ENCODE peak calls at places on chromosomes 6 and 20, in ten cellular contexts. One of them, this sample, is unnamed.
A peak's percentile ranks its signal among the peaks of the same experiment; 100 is the strongest.

GRCh38 chr6:56890066-56890465 is 64.8 kb upstream of the BEND6 start:
- DNase-seq in stimulated activated CD4-positive, alpha-beta T cell treated with anti-CD3 and anti-CD28 coated beads, Interleukin-4, amount 100 ng/mL, for 4 hours: no peak
- DNase-seq in fibroblast of villous mesenchyme: peak; percentile 19
- DNase-seq in Kasumi-1: no peak
- DNase-seq in activated CD4-positive, alpha-beta T cell treated with anti-CD3 and anti-CD28 coated beads for 4 hours: no peak
- DNase-seq in GM04504: no peak
- DNase-seq in activated T-cell treated with anti-CD3 and anti-CD28 coated beads for 24 hours: no peak
- DNase-seq in glutamatergic neuron: no peak
- DNase-seq in transverse colon: no peak
- DNase-seq in fibroblast of pulmonary artery: peak; percentile 44
- DNase-seq in this sample: no peak

GRCh38 chr6:132763269-132763668 is 5.6 kb upstream of the VNN2 start:
- DNase-seq in activated T-cell treated with anti-CD3 and anti-CD28 coated beads for 24 hours: peak; percentile 24
- DNase-seq in Kasumi-1: peak; percentile 16
- DNase-seq in stimulated activated CD4-positive, alpha-beta T cell treated with anti-CD3 and anti-CD28 coated beads, Interleukin-4, amount 100 ng/mL, for 4 hours: peak; percentile 43
- DNase-seq in activated CD4-positive, alpha-beta T cell treated with anti-CD3 and anti-CD28 coated beads for 4 hours: peak; percentile 12
- DNase-seq in GM04504: no peak
- DNase-seq in fibroblast of pulmonary artery: no peak
- DNase-seq in transverse colon: peak; percentile 29
- DNase-seq in fibroblast of villous mesenchyme: no peak
- DNase-seq in glutamatergic neuron: no peak
- DNase-seq in this sample: peak; percentile 25

GRCh38 chr20:38735172-38735571 is 10.9 kb downstream of the SLC32A1 start:
- DNase-seq in stimulated activated CD4-positive, alpha-beta T cell treated with anti-CD3 and anti-CD28 coated beads, Interleukin-4, amount 100 ng/mL, for 4 hours: no peak
- DNase-seq in activated T-cell treated with anti-CD3 and anti-CD28 coated beads for 24 hours: no peak
- DNase-seq in glutamatergic neuron: no peak
- DNase-seq in fibroblast of villous mesenchyme: no peak
- DNase-seq in fibroblast of pulmonary artery: no peak
- DNase-seq in transverse colon: no peak
- DNase-seq in GM04504: no peak
- DNase-seq in activated CD4-positive, alpha-beta T cell treated with anti-CD3 and anti-CD28 coated beads for 4 hours: no peak
- DNase-seq in Kasumi-1: no peak
- DNase-seq in this sample: no peak

GRCh38 chr6:119587537-119587936 is 238.0 kb upstream of the MAN1A1 start:
- DNase-seq in GM04504: no peak
- DNase-seq in fibroblast of pulmonary artery: no peak
- DNase-seq in glutamatergic neuron: no peak
- DNase-seq in activated T-cell treated with anti-CD3 and anti-CD28 coated beads for 24 hours: no peak
- DNase-seq in Kasumi-1: no peak
- DNase-seq in activated CD4-positive, alpha-beta T cell treated with anti-CD3 and anti-CD28 coated beads for 4 hours: no peak
- DNase-seq in transverse colon: no peak
- DNase-seq in fibroblast of villous mesenchyme: no peak
- DNase-seq in stimulated activated CD4-positive, alpha-beta T cell treated with anti-CD3 and anti-CD28 coated beads, Interleukin-4, amount 100 ng/mL, for 4 hours: no peak
- DNase-seq in this sample: no peak

GRCh38 chr6:141580988-141581387 is 551.7 kb upstream of the GJE1 start:
- DNase-seq in activated CD4-positive, alpha-beta T cell treated with anti-CD3 and anti-CD28 coated beads for 4 hours: no peak
- DNase-seq in glutamatergic neuron: no peak
- DNase-seq in activated T-cell treated with anti-CD3 and anti-CD28 coated beads for 24 hours: no peak
- DNase-seq in fibroblast of pulmonary artery: peak; percentile 45
- DNase-seq in fibroblast of villous mesenchyme: no peak
- DNase-seq in transverse colon: no peak
- DNase-seq in Kasumi-1: no peak
- DNase-seq in stimulated activated CD4-positive, alpha-beta T cell treated with anti-CD3 and anti-CD28 coated beads, Interleukin-4, amount 100 ng/mL, for 4 hours: no peak
- DNase-seq in GM04504: peak; percentile 49
- DNase-seq in this sample: no peak

GRCh38 chr20:57193094-57193493 is 73.3 kb downstream of the BMP7 start:
- DNase-seq in activated CD4-positive, alpha-beta T cell treated with anti-CD3 and anti-CD28 coated beads for 4 hours: no peak
- DNase-seq in stimulated activated CD4-positive, alpha-beta T cell treated with anti-CD3 and anti-CD28 coated beads, Interleukin-4, amount 100 ng/mL, for 4 hours: no peak
- DNase-seq in glutamatergic neuron: no peak
- DNase-seq in fibroblast of pulmonary artery: no peak
- DNase-seq in transverse colon: no peak
- DNase-seq in fibroblast of villous mesenchyme: no peak
- DNase-seq in activated T-cell treated with anti-CD3 and anti-CD28 coated beads for 24 hours: no peak
- DNase-seq in GM04504: no peak
- DNase-seq in Kasumi-1: no peak
- DNase-seq in this sample: no peak

GRCh38 chr20:15045246-15045645 is 707.8 kb upstream of the FLRT3 start:
- DNase-seq in GM04504: peak; percentile 36
- DNase-seq in Kasumi-1: no peak
- DNase-seq in glutamatergic neuron: no peak
- DNase-seq in transverse colon: no peak
- DNase-seq in activated CD4-positive, alpha-beta T cell treated with anti-CD3 and anti-CD28 coated beads for 4 hours: no peak
- DNase-seq in stimulated activated CD4-positive, alpha-beta T cell treated with anti-CD3 and anti-CD28 coated beads, Interleukin-4, amount 100 ng/mL, for 4 hours: no peak
- DNase-seq in activated T-cell treated with anti-CD3 and anti-CD28 coated beads for 24 hours: no peak
- DNase-seq in fibroblast of pulmonary artery: peak; percentile 78
- DNase-seq in fibroblast of villous mesenchyme: peak; percentile 22
- DNase-seq in this sample: no peak

GRCh38 chr6:10771371-10771894 is 23.8 kb downstream of the TMEM14B start:
- DNase-seq in stimulated activated CD4-positive, alpha-beta T cell treated with anti-CD3 and anti-CD28 coated beads, Interleukin-4, amount 100 ng/mL, for 4 hours: no peak
- DNase-seq in glutamatergic neuron: no peak
- DNase-seq in activated T-cell treated with anti-CD3 and anti-CD28 coated beads for 24 hours: no peak
- DNase-seq in GM04504: no peak
- DNase-seq in fibroblast of villous mesenchyme: no peak
- DNase-seq in activated CD4-positive, alpha-beta T cell treated with anti-CD3 and anti-CD28 coated beads for 4 hours: no peak
- DNase-seq in fibroblast of pulmonary artery: no peak
- DNase-seq in Kasumi-1: no peak
- DNase-seq in transverse colon: no peak
- DNase-seq in this sample: no peak

GRCh38 chr6:33807606-33808005 is 3.8 kb upstream of the MLN start:
- DNase-seq in Kasumi-1: no peak
- DNase-seq in fibroblast of pulmonary artery: no peak
- DNase-seq in GM04504: no peak
- DNase-seq in glutamatergic neuron: no peak
- DNase-seq in activated CD4-positive, alpha-beta T cell treated with anti-CD3 and anti-CD28 coated beads for 4 hours: no peak
- DNase-seq in stimulated activated CD4-positive, alpha-beta T cell treated with anti-CD3 and anti-CD28 coated beads, Interleukin-4, amount 100 ng/mL, for 4 hours: no peak
- DNase-seq in transverse colon: no peak
- DNase-seq in fibroblast of villous mesenchyme: no peak
- DNase-seq in activated T-cell treated with anti-CD3 and anti-CD28 coated beads for 24 hours: no peak
- DNase-seq in this sample: no peak

GRCh38 chr6:38776515-38776914 is 61.4 kb downstream of the DNAH8 start:
- DNase-seq in glutamatergic neuron: no peak
- DNase-seq in fibroblast of villous mesenchyme: peak; percentile 18
- DNase-seq in transverse colon: no peak
- DNase-seq in activated CD4-positive, alpha-beta T cell treated with anti-CD3 and anti-CD28 coated beads for 4 hours: no peak
- DNase-seq in fibroblast of pulmonary artery: no peak
- DNase-seq in stimulated activated CD4-positive, alpha-beta T cell treated with anti-CD3 and anti-CD28 coated beads, Interleukin-4, amount 100 ng/mL, for 4 hours: no peak
- DNase-seq in Kasumi-1: no peak
- DNase-seq in GM04504: no peak
- DNase-seq in activated T-cell treated with anti-CD3 and anti-CD28 coated beads for 24 hours: no peak
- DNase-seq in this sample: no peak

GRCh38 chr6:170076466-170077165 is 214.3 kb downstream of the DLL1 start:
- DNase-seq in glutamatergic neuron: no peak
- DNase-seq in activated T-cell treated with anti-CD3 and anti-CD28 coated beads for 24 hours: no peak
- DNase-seq in stimulated activated CD4-positive, alpha-beta T cell treated with anti-CD3 and anti-CD28 coated beads, Interleukin-4, amount 100 ng/mL, for 4 hours: no peak
- DNase-seq in transverse colon: peak; percentile 3
- DNase-seq in fibroblast of villous mesenchyme: no peak
- DNase-seq in fibroblast of pulmonary artery: no peak
- DNase-seq in activated CD4-positive, alpha-beta T cell treated with anti-CD3 and anti-CD28 coated beads for 4 hours: no peak
- DNase-seq in GM04504: no peak
- DNase-seq in Kasumi-1: no peak
- DNase-seq in this sample: no peak

GRCh38 chr6:115891111-115891669 is 169.5 kb downstream of the FRK start:
- DNase-seq in activated CD4-positive, alpha-beta T cell treated with anti-CD3 and anti-CD28 coated beads for 4 hours: no peak
- DNase-seq in fibroblast of pulmonary artery: peak; percentile 4
- DNase-seq in glutamatergic neuron: no peak
- DNase-seq in transverse colon: no peak
- DNase-seq in Kasumi-1: no peak
- DNase-seq in stimulated activated CD4-positive, alpha-beta T cell treated with anti-CD3 and anti-CD28 coated beads, Interleukin-4, amount 100 ng/mL, for 4 hours: no peak
- DNase-seq in fibroblast of villous mesenchyme: no peak
- DNase-seq in GM04504: peak; percentile 16
- DNase-seq in activated T-cell treated with anti-CD3 and anti-CD28 coated beads for 24 hours: peak; percentile 3
- DNase-seq in this sample: no peak

GRCh38 chr6:156992396-156992795 is 215.2 kb downstream of the ARID1B start:
- DNase-seq in fibroblast of villous mesenchyme: no peak
- DNase-seq in Kasumi-1: no peak
- DNase-seq in GM04504: no peak
- DNase-seq in transverse colon: no peak
- DNase-seq in activated CD4-positive, alpha-beta T cell treated with anti-CD3 and anti-CD28 coated beads for 4 hours: no peak
- DNase-seq in stimulated activated CD4-positive, alpha-beta T cell treated with anti-CD3 and anti-CD28 coated beads, Interleukin-4, amount 100 ng/mL, for 4 hours: no peak
- DNase-seq in fibroblast of pulmonary artery: no peak
- DNase-seq in activated T-cell treated with anti-CD3 and anti-CD28 coated beads for 24 hours: no peak
- DNase-seq in glutamatergic neuron: peak; percentile 36
- DNase-seq in this sample: peak; percentile 30

GRCh38 chr6:38634518-38634917 is 5.2 kb downstream of the BTBD9 start:
- DNase-seq in activated CD4-positive, alpha-beta T cell treated with anti-CD3 and anti-CD28 coated beads for 4 hours: no peak
- DNase-seq in fibroblast of pulmonary artery: no peak
- DNase-seq in fibroblast of villous mesenchyme: no peak
- DNase-seq in activated T-cell treated with anti-CD3 and anti-CD28 coated beads for 24 hours: no peak
- DNase-seq in glutamatergic neuron: no peak
- DNase-seq in GM04504: no peak
- DNase-seq in transverse colon: no peak
- DNase-seq in Kasumi-1: no peak
- DNase-seq in stimulated activated CD4-positive, alpha-beta T cell treated with anti-CD3 and anti-CD28 coated beads, Interleukin-4, amount 100 ng/mL, for 4 hours: no peak
- DNase-seq in this sample: no peak

GRCh38 chr6:121890307-121890910 is 455.0 kb downstream of the GJA1 start:
- DNase-seq in stimulated activated CD4-positive, alpha-beta T cell treated with anti-CD3 and anti-CD28 coated beads, Interleukin-4, amount 100 ng/mL, for 4 hours: no peak
- DNase-seq in fibroblast of pulmonary artery: no peak
- DNase-seq in activated CD4-positive, alpha-beta T cell treated with anti-CD3 and anti-CD28 coated beads for 4 hours: no peak
- DNase-seq in Kasumi-1: peak; percentile 36
- DNase-seq in glutamatergic neuron: no peak
- DNase-seq in transverse colon: no peak
- DNase-seq in activated T-cell treated with anti-CD3 and anti-CD28 coated beads for 24 hours: no peak
- DNase-seq in GM04504: no peak
- DNase-seq in fibroblast of villous mesenchyme: peak; percentile 25
- DNase-seq in this sample: no peak

GRCh38 chr6:52337633-52338290 is 24.2 kb upstream of the PAQR8 start:
- DNase-seq in fibroblast of villous mesenchyme: no peak
- DNase-seq in GM04504: no peak
- DNase-seq in activated T-cell treated with anti-CD3 and anti-CD28 coated beads for 24 hours: no peak
- DNase-seq in Kasumi-1: no peak
- DNase-seq in transverse colon: no peak
- DNase-seq in stimulated activated CD4-positive, alpha-beta T cell treated with anti-CD3 and anti-CD28 coated beads, Interleukin-4, amount 100 ng/mL, for 4 hours: no peak
- DNase-seq in fibroblast of pulmonary artery: no peak
- DNase-seq in activated CD4-positive, alpha-beta T cell treated with anti-CD3 and anti-CD28 coated beads for 4 hours: no peak
- DNase-seq in glutamatergic neuron: no peak
- DNase-seq in this sample: no peak

GRCh38 chr6:110207652-110208051 is 27.4 kb downstream of the CDC40 start:
- DNase-seq in glutamatergic neuron: no peak
- DNase-seq in GM04504: no peak
- DNase-seq in activated T-cell treated with anti-CD3 and anti-CD28 coated beads for 24 hours: no peak
- DNase-seq in stimulated activated CD4-positive, alpha-beta T cell treated with anti-CD3 and anti-CD28 coated beads, Interleukin-4, amount 100 ng/mL, for 4 hours: no peak
- DNase-seq in transverse colon: no peak
- DNase-seq in activated CD4-positive, alpha-beta T cell treated with anti-CD3 and anti-CD28 coated beads for 4 hours: no peak
- DNase-seq in fibroblast of villous mesenchyme: no peak
- DNase-seq in Kasumi-1: no peak
- DNase-seq in fibroblast of pulmonary artery: no peak
- DNase-seq in this sample: no peak

GRCh38 chr6:95978230-95978629 is 37.5 kb upstream of the FUT9 start:
- DNase-seq in glutamatergic neuron: no peak
- DNase-seq in transverse colon: no peak
- DNase-seq in fibroblast of villous mesenchyme: no peak
- DNase-seq in stimulated activated CD4-positive, alpha-beta T cell treated with anti-CD3 and anti-CD28 coated beads, Interleukin-4, amount 100 ng/mL, for 4 hours: no peak
- DNase-seq in activated T-cell treated with anti-CD3 and anti-CD28 coated beads for 24 hours: no peak
- DNase-seq in activated CD4-positive, alpha-beta T cell treated with anti-CD3 and anti-CD28 coated beads for 4 hours: no peak
- DNase-seq in fibroblast of pulmonary artery: no peak
- DNase-seq in GM04504: no peak
- DNase-seq in Kasumi-1: no peak
- DNase-seq in this sample: no peak

GRCh38 chr6:133184798-133185380 is 56.3 kb upstream of the EYA4 start:
- DNase-seq in transverse colon: no peak
- DNase-seq in glutamatergic neuron: no peak
- DNase-seq in stimulated activated CD4-positive, alpha-beta T cell treated with anti-CD3 and anti-CD28 coated beads, Interleukin-4, amount 100 ng/mL, for 4 hours: no peak
- DNase-seq in fibroblast of pulmonary artery: peak; percentile 60
- DNase-seq in fibroblast of villous mesenchyme: peak; percentile 47
- DNase-seq in activated CD4-positive, alpha-beta T cell treated with anti-CD3 and anti-CD28 coated beads for 4 hours: no peak
- DNase-seq in GM04504: peak; percentile 2
- DNase-seq in Kasumi-1: peak; percentile 21
- DNase-seq in activated T-cell treated with anti-CD3 and anti-CD28 coated beads for 24 hours: no peak
- DNase-seq in this sample: no peak

GRCh38 chr6:8803181-8803760 is 367.9 kb upstream of the SLC35B3 start:
- DNase-seq in fibroblast of pulmonary artery: no peak
- DNase-seq in glutamatergic neuron: no peak
- DNase-seq in activated T-cell treated with anti-CD3 and anti-CD28 coated beads for 24 hours: no peak
- DNase-seq in stimulated activated CD4-positive, alpha-beta T cell treated with anti-CD3 and anti-CD28 coated beads, Interleukin-4, amount 100 ng/mL, for 4 hours: no peak
- DNase-seq in Kasumi-1: no peak
- DNase-seq in transverse colon: no peak
- DNase-seq in GM04504: no peak
- DNase-seq in fibroblast of villous mesenchyme: no peak
- DNase-seq in activated CD4-positive, alpha-beta T cell treated with anti-CD3 and anti-CD28 coated beads for 4 hours: no peak
- DNase-seq in this sample: no peak

GRCh38 chr20:11906626-11907480 is 10.8 kb upstream of the BTBD3 start:
- DNase-seq in activated CD4-positive, alpha-beta T cell treated with anti-CD3 and anti-CD28 coated beads for 4 hours: no peak
- DNase-seq in fibroblast of pulmonary artery: no peak
- DNase-seq in GM04504: no peak
- DNase-seq in activated T-cell treated with anti-CD3 and anti-CD28 coated beads for 24 hours: no peak
- DNase-seq in transverse colon: no peak
- DNase-seq in stimulated activated CD4-positive, alpha-beta T cell treated with anti-CD3 and anti-CD28 coated beads, Interleukin-4, amount 100 ng/mL, for 4 hours: no peak
- DNase-seq in fibroblast of villous mesenchyme: no peak
- DNase-seq in Kasumi-1: no peak
- DNase-seq in glutamatergic neuron: no peak
- DNase-seq in this sample: no peak

GRCh38 chr6:128499079-128499705 is 21.2 kb downstream of the PTPRK start:
- DNase-seq in fibroblast of villous mesenchyme: no peak
- DNase-seq in stimulated activated CD4-positive, alpha-beta T cell treated with anti-CD3 and anti-CD28 coated beads, Interleukin-4, amount 100 ng/mL, for 4 hours: no peak
- DNase-seq in glutamatergic neuron: no peak
- DNase-seq in activated CD4-positive, alpha-beta T cell treated with anti-CD3 and anti-CD28 coated beads for 4 hours: no peak
- DNase-seq in Kasumi-1: no peak
- DNase-seq in transverse colon: no peak
- DNase-seq in fibroblast of pulmonary artery: no peak
- DNase-seq in activated T-cell treated with anti-CD3 and anti-CD28 coated beads for 24 hours: no peak
- DNase-seq in GM04504: no peak
- DNase-seq in this sample: no peak

GRCh38 chr6:79420054-79420453 is 117.2 kb downstream of the LCA5 start:
- DNase-seq in GM04504: no peak
- DNase-seq in transverse colon: no peak
- DNase-seq in activated T-cell treated with anti-CD3 and anti-CD28 coated beads for 24 hours: no peak
- DNase-seq in fibroblast of pulmonary artery: no peak
- DNase-seq in glutamatergic neuron: no peak
- DNase-seq in stimulated activated CD4-positive, alpha-beta T cell treated with anti-CD3 and anti-CD28 coated beads, Interleukin-4, amount 100 ng/mL, for 4 hours: no peak
- DNase-seq in fibroblast of villous mesenchyme: no peak
- DNase-seq in Kasumi-1: peak; percentile 7
- DNase-seq in activated CD4-positive, alpha-beta T cell treated with anti-CD3 and anti-CD28 coated beads for 4 hours: no peak
- DNase-seq in this sample: no peak

GRCh38 chr6:25242567-25242966 is 36.6 kb upstream of the CARMIL1 start:
- DNase-seq in stimulated activated CD4-positive, alpha-beta T cell treated with anti-CD3 and anti-CD28 coated beads, Interleukin-4, amount 100 ng/mL, for 4 hours: no peak
- DNase-seq in activated CD4-positive, alpha-beta T cell treated with anti-CD3 and anti-CD28 coated beads for 4 hours: no peak
- DNase-seq in Kasumi-1: no peak
- DNase-seq in transverse colon: no peak
- DNase-seq in fibroblast of pulmonary artery: no peak
- DNase-seq in glutamatergic neuron: no peak
- DNase-seq in activated T-cell treated with anti-CD3 and anti-CD28 coated beads for 24 hours: no peak
- DNase-seq in fibroblast of villous mesenchyme: no peak
- DNase-seq in GM04504: no peak
- DNase-seq in this sample: no peak

GRCh38 chr6:154931741-154932424 is 63.2 kb upstream of the TIAM2 start:
- DNase-seq in activated CD4-positive, alpha-beta T cell treated with anti-CD3 and anti-CD28 coated beads for 4 hours: no peak
- DNase-seq in stimulated activated CD4-positive, alpha-beta T cell treated with anti-CD3 and anti-CD28 coated beads, Interleukin-4, amount 100 ng/mL, for 4 hours: no peak
- DNase-seq in fibroblast of villous mesenchyme: peak; percentile 83
- DNase-seq in GM04504: peak; percentile 36
- DNase-seq in glutamatergic neuron: no peak
- DNase-seq in Kasumi-1: peak; percentile 56
- DNase-seq in activated T-cell treated with anti-CD3 and anti-CD28 coated beads for 24 hours: no peak
- DNase-seq in fibroblast of pulmonary artery: peak; percentile 16
- DNase-seq in transverse colon: no peak
- DNase-seq in this sample: no peak

GRCh38 chr20:21513881-21514540 is at the start of gene NKX2-2:
- DNase-seq in glutamatergic neuron: no peak
- DNase-seq in Kasumi-1: no peak
- DNase-seq in GM04504: no peak
- DNase-seq in fibroblast of pulmonary artery: no peak
- DNase-seq in stimulated activated CD4-positive, alpha-beta T cell treated with anti-CD3 and anti-CD28 coated beads, Interleukin-4, amount 100 ng/mL, for 4 hours: no peak
- DNase-seq in fibroblast of villous mesenchyme: no peak
- DNase-seq in transverse colon: no peak
- DNase-seq in activated CD4-positive, alpha-beta T cell treated with anti-CD3 and anti-CD28 coated beads for 4 hours: no peak
- DNase-seq in activated T-cell treated with anti-CD3 and anti-CD28 coated beads for 24 hours: no peak
- DNase-seq in this sample: no peak

GRCh38 chr6:170572704-170573466 is 11.6 kb downstream of the PDCD2 start:
- DNase-seq in activated CD4-positive, alpha-beta T cell treated with anti-CD3 and anti-CD28 coated beads for 4 hours: no peak
- DNase-seq in fibroblast of pulmonary artery: peak; percentile 46
- DNase-seq in fibroblast of villous mesenchyme: no peak
- DNase-seq in Kasumi-1: no peak
- DNase-seq in stimulated activated CD4-positive, alpha-beta T cell treated with anti-CD3 and anti-CD28 coated beads, Interleukin-4, amount 100 ng/mL, for 4 hours: no peak
- DNase-seq in glutamatergic neuron: no peak
- DNase-seq in GM04504: no peak
- DNase-seq in transverse colon: no peak
- DNase-seq in activated T-cell treated with anti-CD3 and anti-CD28 coated beads for 24 hours: no peak
- DNase-seq in this sample: no peak

GRCh38 chr6:135144678-135145508 is 36.2 kb upstream of the MYB start:
- DNase-seq in GM04504: no peak
- DNase-seq in stimulated activated CD4-positive, alpha-beta T cell treated with anti-CD3 and anti-CD28 coated beads, Interleukin-4, amount 100 ng/mL, for 4 hours: no peak
- DNase-seq in activated T-cell treated with anti-CD3 and anti-CD28 coated beads for 24 hours: no peak
- DNase-seq in glutamatergic neuron: no peak
- DNase-seq in activated CD4-positive, alpha-beta T cell treated with anti-CD3 and anti-CD28 coated beads for 4 hours: peak; percentile 4
- DNase-seq in transverse colon: no peak
- DNase-seq in fibroblast of pulmonary artery: peak; percentile 60
- DNase-seq in fibroblast of villous mesenchyme: peak; percentile 43
- DNase-seq in Kasumi-1: peak; percentile 54
- DNase-seq in this sample: peak; percentile 33

This sample was measured in colonic mucosa.